ENCODE peak calls at places on chromosomes 16 and 17, in ten cellular contexts. W is breast epithelium; R is NB4; X is A549; J is HFFc6; H is ELF-1; V is ELR; M is activated CD4-positive, alpha-beta T cell treated with anti-CD3 and anti-CD28 coated beads for 36 hours; K is CD4-positive, alpha-beta T cell; F is GM04503. S is an unnamed sample.

GRCh38 chr17:49315551-49315951 is 46.5 kb downstream of the ZNF652 start:
- DNase-seq in W (peak), R (peak), X (peak), J (peak), H (peak), V (peak), M (peak), K (peak), F (peak), S (peak)

GRCh38 chr16:8950580-8951077 is 13.1 kb downstream of the USP7 start:
- DNase-seq in W (no peak), R (no peak), X (no peak), J (no peak), H (peak), V (no peak), M (no peak), K (no peak), F (no peak), S (no peak)

GRCh38 chr16:10871157-10871991 is 5.6 kb upstream of the CIITA start:
- DNase-seq in W (peak), R (peak), X (no peak), J (peak), H (no peak), V (peak), M (peak), K (no peak), F (peak), S (peak)

GRCh38 chr16:87582221-87582965 is 19.9 kb upstream of the JPH3 start:
- DNase-seq in W (no peak), R (peak), X (no peak), J (peak), H (peak), V (peak), M (no peak), K (no peak), F (peak), S (peak)

GRCh38 chr17:62616993-62617893 is 10.2 kb upstream of the MRC2 start:
- DNase-seq in W (no peak), R (peak), X (no peak), J (no peak), H (peak), V (no peak), M (no peak), K (no peak), F (no peak), S (peak)

GRCh38 chr16:23391381-23392222 is 61.4 kb downstream of the COG7 start:
- DNase-seq in W (no peak), R (no peak), X (no peak), J (no peak), H (no peak), V (no peak), M (no peak), K (no peak), F (no peak), S (no peak)

GRCh38 chr17:17873450-17873991 is 36.7 kb upstream of the SREBF1 start:
- DNase-seq in W (no peak), R (no peak), X (no peak), J (no peak), H (no peak), V (no peak), M (no peak), K (no peak), F (no peak), S (no peak)

GRCh38 chr17:63986842-63987615 is 11.1 kb upstream of the PRR29 start:
- DNase-seq in W (no peak), R (no peak), X (no peak), J (no peak), H (no peak), V (no peak), M (no peak), K (no peak), F (no peak), S (no peak)

GRCh38 chr17:61462734-61463067 is 10.5 kb downstream of the TBX4 start:
- DNase-seq in W (no peak), R (no peak), X (no peak), J (no peak), H (no peak), V (no peak), M (peak), K (no peak), F (no peak), S (no peak)

GRCh38 chr16:47204736-47205499 is 61.2 kb upstream of the NETO2 start:
- DNase-seq in W (no peak), R (peak), X (peak), J (no peak), H (no peak), V (peak), M (no peak), K (no peak), F (no peak), S (peak)

GRCh38 chr16:89312194-89312593 is 94.7 kb downstream of the ZNF778 start:
- DNase-seq in W (no peak), R (no peak), X (no peak), J (no peak), H (no peak), V (no peak), M (no peak), K (peak), F (no peak), S (no peak)

GRCh38 chr16:14632693-14633569 is at the start of gene BFAR:
- DNase-seq in W (peak), R (peak), X (peak), J (peak), H (peak), V (peak), M (peak), K (peak), F (peak), S (peak)